ENCODE peak calls at places on chromosome 22, in six cellular contexts. One of them, this sample, is unnamed.

GRCh38 chr22:24156915-24157782 is 24.1 kb upstream of the SUSD2 start:
- DNase-seq in astrocyte of the spinal cord: peak
- DNase-seq in fibroblast of mammary gland: peak
- DNase-seq in cardiac fibroblast: peak
- DNase-seq in pancreas: peak
- DNase-seq in LNCaP clone FGC: no peak
- DNase-seq in this sample: peak

GRCh38 chr22:49368976-49369725 is 458.5 kb downstream of the BRD1 start:
- DNase-seq in fibroblast of mammary gland: no peak
- DNase-seq in pancreas: no peak
- DNase-seq in LNCaP clone FGC: no peak
- DNase-seq in cardiac fibroblast: no peak
- DNase-seq in astrocyte of the spinal cord: no peak
- DNase-seq in this sample: no peak

GRCh38 chr22:19960491-19961200 is 19.0 kb upstream of the TXNRD2 start:
- DNase-seq in LNCaP clone FGC: no peak
- DNase-seq in cardiac fibroblast: no peak
- DNase-seq in pancreas: no peak
- DNase-seq in astrocyte of the spinal cord: no peak
- DNase-seq in fibroblast of mammary gland: no peak
- DNase-seq in this sample: no peak

GRCh38 chr22:19864538-19865106 is 9.9 kb upstream of the GNB1L start:
- DNase-seq in pancreas: no peak
- DNase-seq in LNCaP clone FGC: no peak
- DNase-seq in astrocyte of the spinal cord: no peak
- DNase-seq in fibroblast of mammary gland: no peak
- DNase-seq in cardiac fibroblast: no peak
- DNase-seq in this sample: no peak

GRCh38 chr22:27827586-27828213 is 26.1 kb upstream of the MN1 start:
- DNase-seq in astrocyte of the spinal cord: no peak
- DNase-seq in pancreas: no peak
- DNase-seq in LNCaP clone FGC: no peak
- DNase-seq in fibroblast of mammary gland: no peak
- DNase-seq in cardiac fibroblast: no peak
- DNase-seq in this sample: no peak

GRCh38 chr22:24945430-24945829 is 1.1 kb downstream of the LHFPL7 start:
- DNase-seq in pancreas: no peak
- DNase-seq in LNCaP clone FGC: no peak
- DNase-seq in fibroblast of mammary gland: no peak
- DNase-seq in astrocyte of the spinal cord: no peak
- DNase-seq in cardiac fibroblast: no peak
- DNase-seq in this sample: no peak

GRCh38 chr22:24937114-24937513 is 9.4 kb downstream of the LHFPL7 start:
- DNase-seq in cardiac fibroblast: peak
- DNase-seq in LNCaP clone FGC: no peak
- DNase-seq in pancreas: no peak
- DNase-seq in fibroblast of mammary gland: peak
- DNase-seq in astrocyte of the spinal cord: peak
- DNase-seq in this sample: peak

GRCh38 chr22:43853328-43853931 is 8.9 kb downstream of the SULT4A1 start:
- DNase-seq in fibroblast of mammary gland: no peak
- DNase-seq in cardiac fibroblast: no peak
- DNase-seq in astrocyte of the spinal cord: no peak
- DNase-seq in LNCaP clone FGC: peak
- DNase-seq in pancreas: no peak
- DNase-seq in this sample: no peak

GRCh38 chr22:22248878-22249277 is 4.3 kb downstream of the VPREB1 start:
- DNase-seq in pancreas: no peak
- DNase-seq in LNCaP clone FGC: no peak
- DNase-seq in astrocyte of the spinal cord: no peak
- DNase-seq in fibroblast of mammary gland: no peak
- DNase-seq in cardiac fibroblast: no peak
- DNase-seq in this sample: no peak

GRCh38 chr22:17781319-17782031 is 7.2 kb upstream of the BID start:
- DNase-seq in fibroblast of mammary gland: peak
- DNase-seq in LNCaP clone FGC: no peak
- DNase-seq in cardiac fibroblast: peak
- DNase-seq in pancreas: peak
- DNase-seq in astrocyte of the spinal cord: peak
- DNase-seq in this sample: peak

GRCh38 chr22:30021881-30022619 is 58.2 kb upstream of the HORMAD2 start:
- DNase-seq in pancreas: no peak
- DNase-seq in LNCaP clone FGC: no peak
- DNase-seq in astrocyte of the spinal cord: no peak
- DNase-seq in fibroblast of mammary gland: no peak
- DNase-seq in cardiac fibroblast: no peak
- DNase-seq in this sample: no peak

GRCh38 chr22:24996420-24996952 is 44.0 kb downstream of the KIAA1671 start:
- DNase-seq in LNCaP clone FGC: no peak
- DNase-seq in fibroblast of mammary gland: peak
- DNase-seq in cardiac fibroblast: no peak
- DNase-seq in pancreas: no peak
- DNase-seq in astrocyte of the spinal cord: peak
- DNase-seq in this sample: peak

GRCh38 chr22:20033045-20033706 is 12.3 kb downstream of the TANGO2 start:
- DNase-seq in astrocyte of the spinal cord: no peak
- DNase-seq in fibroblast of mammary gland: no peak
- DNase-seq in cardiac fibroblast: no peak
- DNase-seq in pancreas: peak
- DNase-seq in LNCaP clone FGC: no peak
- DNase-seq in this sample: no peak

GRCh38 chr22:17797721-17798559 is 23.7 kb upstream of the BID start:
- DNase-seq in pancreas: no peak
- DNase-seq in fibroblast of mammary gland: no peak
- DNase-seq in astrocyte of the spinal cord: no peak
- DNase-seq in cardiac fibroblast: no peak
- DNase-seq in LNCaP clone FGC: no peak
- DNase-seq in this sample: no peak

GRCh38 chr22:27578937-27579617 is 222.5 kb downstream of the MN1 start:
- DNase-seq in fibroblast of mammary gland: no peak
- DNase-seq in LNCaP clone FGC: no peak
- DNase-seq in astrocyte of the spinal cord: no peak
- DNase-seq in cardiac fibroblast: peak
- DNase-seq in pancreas: no peak
- DNase-seq in this sample: peak

GRCh38 chr22:50544078-50544745 is 1.5 kb upstream of the KLHDC7B start:
- DNase-seq in cardiac fibroblast: peak
- DNase-seq in astrocyte of the spinal cord: peak
- DNase-seq in pancreas: peak
- DNase-seq in LNCaP clone FGC: no peak
- DNase-seq in fibroblast of mammary gland: peak
- DNase-seq in this sample: peak

GRCh38 chr22:42932857-42933782 is 76.0 kb upstream of the ARFGAP3 start:
- DNase-seq in fibroblast of mammary gland: no peak
- DNase-seq in cardiac fibroblast: peak
- DNase-seq in astrocyte of the spinal cord: no peak
- DNase-seq in LNCaP clone FGC: no peak
- DNase-seq in pancreas: no peak
- DNase-seq in this sample: no peak

DNA sequence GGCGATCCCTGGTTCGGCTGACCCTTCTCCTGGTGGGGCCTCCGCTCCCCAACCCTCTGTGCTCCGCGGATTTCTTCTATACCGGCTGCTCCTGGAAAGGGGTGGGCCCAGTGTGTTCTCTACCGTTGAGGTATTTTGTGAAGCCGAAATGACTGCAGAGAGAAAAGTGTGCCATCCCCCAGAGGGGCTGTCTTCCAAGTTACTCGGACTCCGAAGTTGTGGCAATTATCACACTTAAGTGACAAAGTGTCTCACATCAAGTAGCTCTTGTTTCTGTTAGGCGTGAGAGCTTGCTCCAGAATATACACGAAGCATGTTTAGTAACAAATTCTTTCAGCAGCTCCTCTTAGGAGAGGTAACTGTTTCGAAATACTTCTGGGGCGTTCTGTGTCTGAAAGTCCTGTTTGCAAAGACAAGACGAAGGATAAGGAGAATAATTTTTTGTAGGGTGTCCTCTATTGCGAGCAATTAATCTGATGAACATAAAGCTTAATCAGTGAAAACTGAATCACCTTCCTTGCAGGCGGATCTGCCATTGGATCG is 432 bp downstream of the XPNPEP3 start:
- DNase-seq in cardiac fibroblast: peak
- DNase-seq in fibroblast of mammary gland: no peak
- DNase-seq in LNCaP clone FGC: no peak
- DNase-seq in astrocyte of the spinal cord: no peak
- DNase-seq in pancreas: no peak
- DNase-seq in this sample: peak
- TF ChIP-seq CTCF in cardiac fibroblast: no peak
- TF ChIP-seq CTCF in fibroblast of mammary gland: no peak
- TF ChIP-seq CTCF in LNCaP clone FGC: no peak
- TF ChIP-seq CTCF in astrocyte of the spinal cord: no peak
- TF ChIP-seq CTCF in pancreas: no peak
- TF ChIP-seq CTCF in this sample: no peak

GRCh38 chr22:36336246-36337182 is 51.3 kb downstream of the MYH9 start:
- DNase-seq in LNCaP clone FGC: no peak
- DNase-seq in astrocyte of the spinal cord: no peak
- DNase-seq in cardiac fibroblast: no peak
- DNase-seq in pancreas: peak
- DNase-seq in fibroblast of mammary gland: no peak
- DNase-seq in this sample: no peak
- H3K4me3 ChIP-seq in LNCaP clone FGC: no peak
- H3K4me3 ChIP-seq in astrocyte of the spinal cord: no peak
- H3K4me3 ChIP-seq in cardiac fibroblast: no peak
- H3K4me3 ChIP-seq in pancreas: no peak
- H3K4me3 ChIP-seq in fibroblast of mammary gland: no peak
- H3K4me3 ChIP-seq in this sample: no peak

GRCh38 chr22:37985751-37986281 is 1.5 kb upstream of the SOX10 start:
- DNase-seq in fibroblast of mammary gland: no peak
- DNase-seq in LNCaP clone FGC: no peak
- DNase-seq in astrocyte of the spinal cord: no peak
- DNase-seq in cardiac fibroblast: no peak
- DNase-seq in pancreas: no peak
- DNase-seq in this sample: no peak
- TF ChIP-seq CTCF in fibroblast of mammary gland: no peak
- TF ChIP-seq CTCF in LNCaP clone FGC: no peak
- TF ChIP-seq CTCF in astrocyte of the spinal cord: no peak
- TF ChIP-seq CTCF in cardiac fibroblast: no peak
- TF ChIP-seq CTCF in pancreas: no peak
- TF ChIP-seq CTCF in this sample: no peak

GRCh38 chr22:32474635-32475427 is at the start of gene FBXO7:
- DNase-seq in astrocyte of the spinal cord: peak
- DNase-seq in LNCaP clone FGC: no peak
- DNase-seq in pancreas: peak
- DNase-seq in fibroblast of mammary gland: peak
- DNase-seq in cardiac fibroblast: peak
- DNase-seq in this sample: peak

GRCh38 chr22:32476286-32476685 is 1.7 kb downstream of the FBXO7 start:
- DNase-seq in astrocyte of the spinal cord: no peak
- DNase-seq in pancreas: no peak
- DNase-seq in fibroblast of mammary gland: no peak
- DNase-seq in LNCaP clone FGC: no peak
- DNase-seq in cardiac fibroblast: peak
- DNase-seq in this sample: peak

GRCh38 chr22:32475428-32476010 is 908 bp downstream of the FBXO7 start:
- DNase-seq in fibroblast of mammary gland: no peak
- DNase-seq in cardiac fibroblast: peak
- DNase-seq in LNCaP clone FGC: no peak
- DNase-seq in astrocyte of the spinal cord: peak
- DNase-seq in pancreas: peak
- DNase-seq in this sample: no peak

GRCh38 chr22:32476804-32477203 is 2.2 kb downstream of the FBXO7 start:
- DNase-seq in cardiac fibroblast: no peak
- DNase-seq in astrocyte of the spinal cord: no peak
- DNase-seq in LNCaP clone FGC: no peak
- DNase-seq in fibroblast of mammary gland: no peak
- DNase-seq in pancreas: no peak
- DNase-seq in this sample: peak

DNA sequence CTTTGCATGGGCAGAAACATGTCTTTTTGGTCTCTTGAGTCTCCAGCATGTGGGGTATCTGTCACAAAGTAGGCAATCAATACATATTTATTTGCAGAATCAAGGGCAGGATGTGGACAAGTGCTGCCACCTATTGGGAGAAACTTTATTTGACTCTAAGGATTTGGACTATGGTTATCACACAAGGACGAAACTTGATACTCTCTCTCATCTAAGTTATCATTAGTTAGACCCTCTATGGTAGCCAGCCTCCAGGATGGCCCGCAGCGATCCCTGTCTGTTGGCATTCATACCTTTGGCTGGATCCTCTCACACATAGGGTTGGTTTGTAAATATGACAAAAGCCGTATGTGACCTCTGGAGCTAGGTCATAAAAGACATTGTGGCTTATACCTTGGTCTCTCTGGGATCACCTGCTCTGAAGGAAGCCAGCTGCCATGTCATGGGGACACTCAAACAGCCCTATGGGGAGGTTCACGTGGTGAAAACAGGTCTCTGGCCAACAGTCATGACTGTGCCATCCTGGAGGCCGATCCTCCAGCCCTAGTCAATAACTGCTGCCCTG is 1.1 kb upstream of the FBXO7 start:
- DNase-seq in pancreas: no peak
- DNase-seq in LNCaP clone FGC: no peak
- DNase-seq in cardiac fibroblast: peak
- DNase-seq in astrocyte of the spinal cord: peak
- DNase-seq in fibroblast of mammary gland: peak
- DNase-seq in this sample: peak
- H3K4me3 ChIP-seq in pancreas: peak
- H3K4me3 ChIP-seq in LNCaP clone FGC: peak
- H3K4me3 ChIP-seq in cardiac fibroblast: peak
- H3K4me3 ChIP-seq in astrocyte of the spinal cord: no peak
- H3K4me3 ChIP-seq in fibroblast of mammary gland: peak
- H3K4me3 ChIP-seq in this sample: no peak

This sample was measured in fibroblast of villous mesenchyme.